ENCODE peak calls at places on chromosomes 3 and 15, in seven cellular contexts. One of them, this sample, is unnamed.

GRCh38 chr3:38138347-38139190 is at the start of gene MYD88:
- DNase-seq in trophoblast cell: peak
- DNase-seq in H1: no peak
- DNase-seq in H9: peak
- DNase-seq in mesendoderm: peak
- DNase-seq in neuronal stem cell: peak
- DNase-seq in IMR-90: peak
- DNase-seq in this sample: peak

GRCh38 chr3:124639406-124640237 is 90.6 kb upstream of the UMPS start:
- DNase-seq in H1: no peak
- DNase-seq in H9: no peak
- DNase-seq in neuronal stem cell: no peak
- DNase-seq in IMR-90: no peak
- DNase-seq in mesendoderm: no peak
- DNase-seq in trophoblast cell: no peak
- DNase-seq in this sample: no peak

GRCh38 chr15:36291501-36291900 is 287.9 kb upstream of the CDIN1 start:
- DNase-seq in neuronal stem cell: no peak
- DNase-seq in H1: no peak
- DNase-seq in H9: no peak
- DNase-seq in IMR-90: no peak
- DNase-seq in mesendoderm: no peak
- DNase-seq in trophoblast cell: no peak
- DNase-seq in this sample: no peak

GRCh38 chr3:82973810-82974209 is 1212.4 kb upstream of the GBE1 start:
- DNase-seq in trophoblast cell: no peak
- DNase-seq in IMR-90: no peak
- DNase-seq in neuronal stem cell: no peak
- DNase-seq in H9: no peak
- DNase-seq in H1: no peak
- DNase-seq in mesendoderm: no peak
- DNase-seq in this sample: peak

GRCh38 chr3:127182446-127182845 is 10.5 kb upstream of the PRR23E start:
- DNase-seq in mesendoderm: no peak
- DNase-seq in IMR-90: no peak
- DNase-seq in trophoblast cell: no peak
- DNase-seq in neuronal stem cell: no peak
- DNase-seq in H9: no peak
- DNase-seq in H1: no peak
- DNase-seq in this sample: no peak

GRCh38 chr3:43766672-43767465 is 76.1 kb downstream of the ABHD5 start:
- DNase-seq in neuronal stem cell: no peak
- DNase-seq in H1: no peak
- DNase-seq in IMR-90: peak
- DNase-seq in H9: no peak
- DNase-seq in trophoblast cell: no peak
- DNase-seq in mesendoderm: no peak
- DNase-seq in this sample: no peak

GRCh38 chr3:183518446-183519185 is 36.9 kb downstream of the KLHL6 start:
- DNase-seq in trophoblast cell: no peak
- DNase-seq in neuronal stem cell: peak
- DNase-seq in H1: no peak
- DNase-seq in mesendoderm: peak
- DNase-seq in IMR-90: no peak
- DNase-seq in H9: no peak
- DNase-seq in this sample: no peak

GRCh38 chr15:55348281-55348778 is 29.3 kb downstream of the PIGB start:
- DNase-seq in trophoblast cell: no peak
- DNase-seq in IMR-90: no peak
- DNase-seq in neuronal stem cell: no peak
- DNase-seq in H1: no peak
- DNase-seq in H9: peak
- DNase-seq in mesendoderm: peak
- DNase-seq in this sample: no peak

GRCh38 chr3:75305901-75306300 is 358.2 kb upstream of the FRG2C start:
- DNase-seq in H9: no peak
- DNase-seq in IMR-90: no peak
- DNase-seq in mesendoderm: no peak
- DNase-seq in trophoblast cell: no peak
- DNase-seq in neuronal stem cell: no peak
- DNase-seq in H1: no peak
- DNase-seq in this sample: no peak

GRCh38 chr15:22967084-22967770 is 12.9 kb downstream of the CYFIP1 start:
- DNase-seq in H1: no peak
- DNase-seq in trophoblast cell: no peak
- DNase-seq in mesendoderm: no peak
- DNase-seq in neuronal stem cell: no peak
- DNase-seq in IMR-90: no peak
- DNase-seq in H9: no peak
- DNase-seq in this sample: no peak

GRCh38 chr3:68060186-68060585 is 405.8 kb upstream of the SUCLG2 start:
- DNase-seq in neuronal stem cell: no peak
- DNase-seq in trophoblast cell: peak
- DNase-seq in H9: no peak
- DNase-seq in H1: no peak
- DNase-seq in IMR-90: no peak
- DNase-seq in mesendoderm: peak
- DNase-seq in this sample: no peak

GRCh38 chr3:64343692-64344440 is 118.6 kb upstream of the PRICKLE2 start:
- DNase-seq in H1: no peak
- DNase-seq in neuronal stem cell: no peak
- DNase-seq in H9: no peak
- DNase-seq in trophoblast cell: no peak
- DNase-seq in IMR-90: peak
- DNase-seq in mesendoderm: no peak
- DNase-seq in this sample: peak

GRCh38 chr3:125213946-125214542 is 1.5 kb upstream of the SLC12A8 start:
- DNase-seq in H9: no peak
- DNase-seq in neuronal stem cell: no peak
- DNase-seq in trophoblast cell: peak
- DNase-seq in IMR-90: peak
- DNase-seq in H1: no peak
- DNase-seq in mesendoderm: peak
- DNase-seq in this sample: no peak

GRCh38 chr3:98855811-98856400 is 45.6 kb downstream of the DCBLD2 start:
- DNase-seq in IMR-90: peak
- DNase-seq in neuronal stem cell: no peak
- DNase-seq in H9: no peak
- DNase-seq in H1: no peak
- DNase-seq in trophoblast cell: no peak
- DNase-seq in mesendoderm: no peak
- DNase-seq in this sample: peak

GRCh38 chr15:42065008-42065407 is 29.4 kb downstream of the PLA2G4D start:
- DNase-seq in neuronal stem cell: no peak
- DNase-seq in H9: no peak
- DNase-seq in IMR-90: no peak
- DNase-seq in trophoblast cell: no peak
- DNase-seq in H1: no peak
- DNase-seq in mesendoderm: peak
- DNase-seq in this sample: no peak

GRCh38 chr3:50521572-50521971 is 18.1 kb upstream of the CACNA2D2 start:
- DNase-seq in IMR-90: no peak
- DNase-seq in H9: no peak
- DNase-seq in neuronal stem cell: no peak
- DNase-seq in mesendoderm: no peak
- DNase-seq in trophoblast cell: no peak
- DNase-seq in H1: no peak
- DNase-seq in this sample: no peak

GRCh38 chr15:72685925-72686794 is at the start of the genes BBS4 and HIGD2B:
- DNase-seq in mesendoderm: peak
- DNase-seq in H9: peak
- DNase-seq in trophoblast cell: peak
- DNase-seq in neuronal stem cell: peak
- DNase-seq in IMR-90: peak
- DNase-seq in H1: peak
- DNase-seq in this sample: peak

GRCh38 chr3:21543380-21544075 is 207.5 kb downstream of the ZNF385D start:
- DNase-seq in mesendoderm: no peak
- DNase-seq in trophoblast cell: no peak
- DNase-seq in neuronal stem cell: no peak
- DNase-seq in H1: no peak
- DNase-seq in IMR-90: no peak
- DNase-seq in H9: peak
- DNase-seq in this sample: no peak

DNA sequence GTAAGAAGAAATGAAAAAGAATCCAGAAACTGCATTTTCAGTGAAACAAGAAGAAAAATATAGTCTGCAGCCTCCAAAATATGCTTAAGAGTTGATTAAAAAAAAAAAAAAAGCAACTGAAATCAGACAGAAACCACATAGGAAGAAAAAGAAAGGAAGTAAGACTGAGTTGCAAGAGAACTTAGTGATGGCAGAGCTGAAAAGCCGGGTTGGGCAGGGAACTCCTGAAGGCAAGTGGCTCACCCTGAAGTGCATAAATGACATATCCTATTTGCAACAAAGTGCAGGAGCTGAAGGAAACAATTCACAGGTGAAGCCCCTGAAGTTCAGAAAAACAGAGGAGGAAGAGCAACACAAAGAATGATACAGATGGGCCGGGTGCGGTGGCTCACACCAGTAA is 108.8 kb upstream of the SLC25A36 start:
- DNase-seq in trophoblast cell: no peak
- DNase-seq in mesendoderm: no peak
- DNase-seq in H9: no peak
- DNase-seq in H1: no peak
- DNase-seq in neuronal stem cell: no peak
- DNase-seq in IMR-90: no peak
- DNase-seq in this sample: no peak
- H2BK5ac ChIP-seq in trophoblast cell: no peak
- H2BK5ac ChIP-seq in mesendoderm: no peak
- H2BK5ac ChIP-seq in H9: no peak
- H2BK5ac ChIP-seq in H1: no peak
- H2BK5ac ChIP-seq in neuronal stem cell: no peak
- H2BK5ac ChIP-seq in IMR-90: no peak
- H2BK5ac ChIP-seq in this sample: no peak

GRCh38 chr3:122892561-122892960 is 97.7 kb downstream of the SLC49A4 start:
- DNase-seq in H9: no peak
- DNase-seq in trophoblast cell: no peak
- DNase-seq in H1: no peak
- DNase-seq in neuronal stem cell: no peak
- DNase-seq in IMR-90: no peak
- DNase-seq in mesendoderm: no peak
- DNase-seq in this sample: no peak
- H2BK5ac ChIP-seq in H9: no peak
- H2BK5ac ChIP-seq in trophoblast cell: no peak
- H2BK5ac ChIP-seq in H1: no peak
- H2BK5ac ChIP-seq in neuronal stem cell: no peak
- H2BK5ac ChIP-seq in IMR-90: no peak
- H2BK5ac ChIP-seq in mesendoderm: no peak
- H2BK5ac ChIP-seq in this sample: no peak

GRCh38 chr3:86554346-86554745 is 436.6 kb downstream of the VGLL3 start:
- DNase-seq in mesendoderm: peak
- DNase-seq in H9: no peak
- DNase-seq in trophoblast cell: no peak
- DNase-seq in IMR-90: no peak
- DNase-seq in H1: no peak
- DNase-seq in neuronal stem cell: no peak
- DNase-seq in this sample: no peak
- H2BK5ac ChIP-seq in mesendoderm: no peak
- H2BK5ac ChIP-seq in H9: no peak
- H2BK5ac ChIP-seq in trophoblast cell: no peak
- H2BK5ac ChIP-seq in IMR-90: no peak
- H2BK5ac ChIP-seq in H1: no peak
- H2BK5ac ChIP-seq in neuronal stem cell: no peak
- H2BK5ac ChIP-seq in this sample: no peak

GRCh38 chr3:33634262-33634661 is 83.8 kb downstream of the CLASP2 start:
- DNase-seq in H9: no peak
- DNase-seq in H1: no peak
- DNase-seq in neuronal stem cell: no peak
- DNase-seq in trophoblast cell: no peak
- DNase-seq in mesendoderm: no peak
- DNase-seq in IMR-90: no peak
- DNase-seq in this sample: no peak
- H2BK5ac ChIP-seq in H9: no peak
- H2BK5ac ChIP-seq in H1: no peak
- H2BK5ac ChIP-seq in neuronal stem cell: no peak
- H2BK5ac ChIP-seq in trophoblast cell: no peak
- H2BK5ac ChIP-seq in mesendoderm: no peak
- H2BK5ac ChIP-seq in IMR-90: no peak
- H2BK5ac ChIP-seq in this sample: no peak

GRCh38 chr15:40282870-40283614 is at the start of gene ANKRD63:
- DNase-seq in IMR-90: no peak
- DNase-seq in mesendoderm: no peak
- DNase-seq in H9: no peak
- DNase-seq in H1: no peak
- DNase-seq in neuronal stem cell: no peak
- DNase-seq in trophoblast cell: no peak
- DNase-seq in this sample: no peak
- H2BK5ac ChIP-seq in IMR-90: no peak
- H2BK5ac ChIP-seq in mesendoderm: no peak
- H2BK5ac ChIP-seq in H9: no peak
- H2BK5ac ChIP-seq in H1: peak
- H2BK5ac ChIP-seq in neuronal stem cell: peak
- H2BK5ac ChIP-seq in trophoblast cell: no peak
- H2BK5ac ChIP-seq in this sample: no peak

DNA sequence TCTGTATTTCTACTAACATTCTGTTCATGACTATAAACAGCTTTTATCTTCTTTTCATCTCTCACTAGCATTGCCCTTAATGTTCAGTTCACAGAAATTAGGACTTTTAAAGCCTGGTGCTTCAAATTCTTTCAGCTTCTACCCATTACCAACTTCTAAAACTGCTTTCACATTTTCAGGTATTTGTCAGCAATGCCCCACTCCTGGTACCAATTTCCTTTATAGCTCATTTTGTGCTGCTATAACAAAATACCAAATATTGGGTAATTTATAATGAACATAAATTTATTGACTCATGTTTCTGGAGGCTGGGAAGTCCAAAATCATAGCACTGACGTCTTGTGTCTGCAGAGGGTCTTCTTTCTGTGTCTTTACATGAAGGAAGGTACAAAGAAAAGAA is 753.1 kb upstream of the CCDC54 start:
- DNase-seq in H9: no peak
- DNase-seq in IMR-90: no peak
- DNase-seq in trophoblast cell: no peak
- DNase-seq in neuronal stem cell: no peak
- DNase-seq in H1: no peak
- DNase-seq in mesendoderm: no peak
- DNase-seq in this sample: no peak
- H2BK5ac ChIP-seq in H9: no peak
- H2BK5ac ChIP-seq in IMR-90: no peak
- H2BK5ac ChIP-seq in trophoblast cell: no peak
- H2BK5ac ChIP-seq in neuronal stem cell: no peak
- H2BK5ac ChIP-seq in H1: no peak
- H2BK5ac ChIP-seq in mesendoderm: no peak
- H2BK5ac ChIP-seq in this sample: no peak

GRCh38 chr15:78213425-78213750 is 21.0 kb downstream of the ACSBG1 start:
- DNase-seq in trophoblast cell: no peak
- DNase-seq in H1: no peak
- DNase-seq in H9: no peak
- DNase-seq in mesendoderm: no peak
- DNase-seq in IMR-90: no peak
- DNase-seq in neuronal stem cell: no peak
- DNase-seq in this sample: no peak
- H2BK5ac ChIP-seq in trophoblast cell: no peak
- H2BK5ac ChIP-seq in H1: no peak
- H2BK5ac ChIP-seq in H9: no peak
- H2BK5ac ChIP-seq in mesendoderm: no peak
- H2BK5ac ChIP-seq in IMR-90: no peak
- H2BK5ac ChIP-seq in neuronal stem cell: no peak
- H2BK5ac ChIP-seq in this sample: no peak

GRCh38 chr3:53824795-53825194 is 21.4 kb downstream of the CHDH start:
- DNase-seq in mesendoderm: no peak
- DNase-seq in neuronal stem cell: no peak
- DNase-seq in H1: no peak
- DNase-seq in H9: no peak
- DNase-seq in IMR-90: no peak
- DNase-seq in trophoblast cell: no peak
- DNase-seq in this sample: no peak
- H2BK5ac ChIP-seq in mesendoderm: no peak
- H2BK5ac ChIP-seq in neuronal stem cell: no peak
- H2BK5ac ChIP-seq in H1: no peak
- H2BK5ac ChIP-seq in H9: no peak
- H2BK5ac ChIP-seq in IMR-90: no peak
- H2BK5ac ChIP-seq in trophoblast cell: no peak
- H2BK5ac ChIP-seq in this sample: no peak

This sample was measured in mesenchymal stem cell.